ENCODE peak calls at places on chromosomes 7 and 10, in ten cellular contexts. U is GM23338, H is H1, Q is lung, C is mammary epithelial cell, N is mesendoderm, R is neuronal stem cell, G is MM.1S, M is HCT116, V is uterus. W is an unnamed sample. For H3K4me1, the result is how much of the 10 kb centered on the place peaks cover.

GRCh38 chr10:83122336-83122735 is 1017.0 kb upstream of the GHITM start:
- DNase-seq in U (no peak), H (no peak), Q (no peak), C (peak), N (no peak), R (no peak), G (no peak), M (no peak), V (no peak), W (no peak)

GRCh38 chr10:120586471-120586872 is 129.4 kb downstream of the PLPP4 start:
- DNase-seq in U (no peak), H (no peak), Q (no peak), C (peak), N (peak), R (no peak), G (no peak), M (no peak), V (no peak), W (no peak)

GRCh38 chr10:49679480-49679893 is at the start of gene C10orf53:
- DNase-seq in U (peak), H (peak), Q (no peak), C (peak), N (peak), R (peak), G (no peak), M (no peak), V (no peak), W (peak)

GRCh38 chr10:12081879-12082560 is 13.3 kb downstream of the DHTKD1 start:
- DNase-seq in U (no peak), H (no peak), Q (no peak), C (peak), N (no peak), R (no peak), G (no peak), M (no peak), V (no peak), W (no peak)

GRCh38 chr7:114026486-114027089 is 107.8 kb upstream of the PPP1R3A start:
- DNase-seq in U (peak), H (no peak), Q (no peak), C (peak), N (peak), R (peak), G (peak), M (peak), V (no peak), W (no peak)

GRCh38 chr10:30529373-30529998 is 95.5 kb downstream of the MAP3K8 start:
- DNase-seq in U (peak), H (no peak), Q (peak), C (no peak), N (no peak), R (no peak), G (peak), M (no peak), V (peak), W (peak)

GRCh38 chr10:100996678-100997363 is 2.8 kb upstream of the LZTS2 start:
- DNase-seq in U (peak), H (peak), Q (peak), C (peak), N (peak), R (peak), G (peak), M (no peak), V (no peak), W (peak)

GRCh38 chr10:132508497-132509443 is 28.8 kb upstream of the INPP5A start:
- DNase-seq in U (no peak), H (no peak), Q (no peak), C (no peak), N (no peak), R (no peak), G (no peak), M (no peak), V (peak), W (peak)

GRCh38 chr7:124723012-124723411 is 42.6 kb downstream of the GPR37 start:
- DNase-seq in U (no peak), H (no peak), Q (no peak), C (peak), N (peak), R (no peak), G (no peak), M (peak), V (no peak), W (no peak)

GRCh38 chr7:84191842-84192241 is 2.7 kb downstream of the SEMA3A start:
- DNase-seq in U (no peak), H (no peak), Q (no peak), C (no peak), N (no peak), R (no peak), G (no peak), M (no peak), V (no peak), W (no peak)

GRCh38 chr7:1410992-1411391 is 48.3 kb downstream of the MICALL2 start:
- DNase-seq in U (no peak), H (no peak), Q (no peak), C (no peak), N (no peak), R (no peak), G (no peak), M (no peak), V (no peak), W (no peak)

GRCh38 chr10:134205-134742 is 981 bp upstream of the ZMYND11 start:
- DNase-seq in U (peak), H (no peak), Q (no peak), C (peak), N (peak), R (peak), G (peak), M (no peak), V (no peak), W (no peak)

GRCh38 chr10:132238371-132239125 is 51.8 kb downstream of the DPYSL4 start:
- DNase-seq in U (no peak), H (no peak), Q (no peak), C (no peak), N (no peak), R (no peak), G (no peak), M (no peak), V (no peak), W (peak)

GRCh38 chr10:77405771-77406241 is 231.8 kb downstream of the KCNMA1 start:
- DNase-seq in U (peak), H (peak), Q (peak), C (peak), N (peak), R (peak), G (peak), M (peak), V (peak), W (peak)

GRCh38 chr10:97069576-97070362 is 116.0 kb downstream of the SLIT1 start:
- DNase-seq in U (no peak), H (no peak), Q (no peak), C (peak), N (peak), R (no peak), G (no peak), M (peak), V (no peak), W (no peak)

GRCh38 chr10:22316286-22317120 is at the start of gene COMMD3:
- DNase-seq in U (peak), H (peak), Q (peak), C (peak), N (peak), R (peak), G (peak), M (no peak), V (peak), W (peak)

GRCh38 chr7:93092757-93093370 is 24.9 kb downstream of the SAMD9 start:
- DNase-seq in U (peak), H (no peak), Q (no peak), C (peak), N (peak), R (no peak), G (peak), M (peak), V (no peak), W (no peak)

GRCh38 chr7:2024227-2024918 is 208.4 kb downstream of the MAD1L1 start:
- DNase-seq in U (no peak), H (no peak), Q (no peak), C (no peak), N (peak), R (no peak), G (peak), M (no peak), V (no peak), W (peak)

GRCh38 chr10:77542860-77543259 is 94.7 kb downstream of the KCNMA1 start:
- DNase-seq in U (no peak), H (no peak), Q (no peak), C (no peak), N (no peak), R (no peak), G (no peak), M (no peak), V (no peak), W (no peak)

GRCh38 chr7:12031186-12031585 is 179.9 kb upstream of the TMEM106B start:
- DNase-seq in U (no peak), H (no peak), Q (no peak), C (no peak), N (no peak), R (no peak), G (no peak), M (no peak), V (no peak), W (no peak)

GRCh38 chr10:131888186-131888604 is 12.6 kb upstream of the PPP2R2D start:
- DNase-seq in U (no peak), H (no peak), Q (no peak), C (peak), N (no peak), R (no peak), G (no peak), M (peak), V (no peak), W (no peak)

GRCh38 chr10:113022265-113022664 is 72.2 kb downstream of the TCF7L2 start:
- DNase-seq in U (no peak), H (no peak), Q (no peak), C (no peak), N (no peak), R (no peak), G (no peak), M (no peak), V (no peak), W (no peak)

DNA sequence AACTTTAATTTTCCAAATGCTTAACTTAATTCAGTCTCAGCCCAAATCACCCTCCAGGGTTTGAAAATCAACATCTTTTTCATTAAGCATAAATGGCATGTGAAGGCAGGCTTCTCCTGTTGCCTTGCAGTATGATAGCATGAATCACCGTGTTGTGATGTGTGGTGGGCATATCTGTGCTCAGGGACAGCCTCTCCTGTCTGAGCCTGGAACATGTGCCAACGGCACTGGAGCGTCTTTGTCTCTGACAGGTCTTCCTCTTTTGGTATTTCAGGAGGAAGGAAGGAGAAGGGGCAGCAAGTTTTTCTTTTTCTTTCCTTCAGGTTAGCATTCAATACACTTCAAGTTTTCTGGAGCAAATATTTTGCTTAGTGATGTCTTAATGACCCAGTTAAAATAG is 57.6 kb downstream of the LRGUK start:
- DNase-seq in U (no peak), H (no peak), Q (no peak), C (peak), N (no peak), R (no peak), G (no peak), M (no peak), V (no peak), W (no peak)
- H3K4me1 ChIP-seq in U (under half), H (under half), Q (under half), C (under half), N (under half), R (under half), G (under half), M (under half), V (under half), W (under half)

DNA sequence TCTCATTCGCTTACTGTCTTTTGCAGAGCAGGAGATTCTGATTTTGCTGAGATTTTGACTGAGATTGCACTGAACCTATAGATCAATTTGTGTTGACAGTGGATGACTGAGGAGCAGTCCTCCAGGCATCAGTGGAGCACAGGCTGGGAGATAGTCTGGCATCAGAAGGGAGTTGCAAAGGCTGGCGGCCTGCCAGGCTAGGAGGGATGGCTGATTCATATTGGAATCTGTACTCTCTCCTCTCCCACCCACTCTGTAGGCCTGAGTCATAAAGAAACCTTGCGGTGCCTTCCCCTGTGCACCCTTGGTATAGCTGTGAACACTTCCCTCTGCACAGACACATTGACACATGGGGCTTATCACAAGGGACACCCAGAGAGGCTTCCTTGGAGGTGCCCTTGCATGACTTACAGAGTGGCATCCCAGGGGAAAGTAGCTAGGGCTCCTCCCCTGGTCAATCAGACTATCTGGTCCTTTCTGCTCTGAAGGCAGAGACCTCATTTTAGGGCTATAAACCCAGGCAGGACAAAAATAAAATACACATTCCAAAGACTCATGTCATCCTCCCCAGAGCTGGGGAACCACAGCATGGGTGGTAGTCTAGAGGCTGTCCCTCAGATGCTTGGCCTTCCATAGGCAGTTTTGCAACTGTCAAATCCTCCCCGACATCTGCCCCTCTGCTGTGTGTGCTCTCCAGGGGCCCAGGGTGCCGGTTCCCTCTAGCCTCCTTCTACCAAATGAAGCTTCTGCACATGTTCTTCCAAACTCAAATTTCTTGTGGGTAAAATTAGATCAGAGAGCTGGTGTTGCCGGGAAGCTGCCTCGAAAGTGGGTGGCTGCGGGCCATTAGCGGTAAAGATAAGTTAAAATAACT is 37.4 kb upstream of the EEPD1 start:
- DNase-seq in U (no peak), H (no peak), Q (peak), C (peak), N (no peak), R (no peak), G (no peak), M (peak), V (peak), W (peak)
- H3K27ac ChIP-seq in U (no peak), H (no peak), Q (peak), C (peak), N (no peak), R (no peak), G (no peak), M (peak), V (peak), W (peak)

DNA sequence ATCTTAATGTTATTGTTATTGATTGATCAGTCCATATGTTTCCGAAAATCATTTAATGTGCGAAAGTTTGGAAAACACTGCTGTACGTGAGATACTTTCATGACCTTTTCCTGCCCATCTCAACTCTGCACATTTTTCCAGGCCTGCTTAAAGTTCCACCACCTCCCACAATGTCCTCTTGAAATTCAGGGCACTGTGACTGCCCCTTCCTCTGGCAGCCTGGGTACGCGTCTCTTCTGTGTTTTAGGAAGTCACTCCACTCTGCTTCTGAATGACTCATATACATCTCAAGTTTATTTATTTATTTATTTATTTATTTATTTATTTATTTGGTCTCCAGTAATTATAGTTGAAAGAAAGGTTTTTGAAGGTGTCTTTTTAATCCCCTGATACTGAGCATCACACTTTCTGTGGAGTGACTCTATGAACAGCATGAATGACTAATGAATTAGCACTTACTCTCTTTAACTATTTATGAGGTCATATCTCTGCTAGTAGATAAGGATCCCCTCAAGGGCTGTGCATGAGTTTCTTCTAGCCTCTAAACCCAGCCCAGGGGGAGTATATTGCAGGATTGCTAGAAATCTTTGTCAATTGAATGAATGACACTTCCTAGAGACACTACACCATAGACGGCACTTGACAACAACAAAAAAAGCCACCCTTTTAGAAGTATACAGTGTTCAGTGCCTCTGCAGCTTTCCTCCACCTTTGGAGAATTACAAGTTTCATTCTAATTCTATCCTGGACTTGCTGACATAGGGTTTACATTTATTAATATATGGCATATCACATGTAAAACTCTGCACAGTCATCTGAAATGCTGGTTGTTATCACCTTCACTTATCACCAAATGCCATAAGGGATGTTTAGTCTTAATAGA is 2.2 kb downstream of the MACC1 start:
- DNase-seq in U (no peak), H (no peak), Q (no peak), C (peak), N (peak), R (no peak), G (no peak), M (no peak), V (no peak), W (no peak)
- H3K4me3 ChIP-seq in U (no peak), H (no peak), Q (no peak), C (no peak), N (no peak), R (no peak), G (peak), M (no peak), V (no peak), W (no peak)

DNA sequence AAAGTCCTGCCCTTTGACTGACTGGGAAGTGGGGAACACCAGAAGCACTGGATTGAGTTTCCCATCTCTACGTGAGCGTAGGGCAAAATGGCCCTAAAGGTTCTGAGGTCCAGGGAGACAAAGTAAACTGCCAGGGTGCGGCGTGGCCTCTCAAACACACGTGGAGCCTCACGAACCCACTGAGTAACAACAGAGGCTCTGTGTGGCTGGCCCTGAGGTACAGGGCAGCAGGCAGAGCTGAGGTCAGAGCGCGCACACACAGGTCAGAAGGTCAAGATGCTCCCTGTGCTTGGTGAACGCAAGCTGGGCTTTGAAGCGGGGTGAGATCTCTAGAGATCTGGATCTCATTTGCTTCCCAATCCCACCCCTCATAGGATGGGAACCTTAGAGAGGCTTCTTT is 99.0 kb upstream of the ZMIZ1 start:
- DNase-seq in U (no peak), H (no peak), Q (no peak), C (no peak), N (no peak), R (no peak), G (no peak), M (no peak), V (no peak), W (no peak)
- H3K4me1 ChIP-seq in U (under half), H (under half), Q (under half), C (under half), N (under half), R (under half), G (under half), M (half or more), V (under half), W (under half)

DNA sequence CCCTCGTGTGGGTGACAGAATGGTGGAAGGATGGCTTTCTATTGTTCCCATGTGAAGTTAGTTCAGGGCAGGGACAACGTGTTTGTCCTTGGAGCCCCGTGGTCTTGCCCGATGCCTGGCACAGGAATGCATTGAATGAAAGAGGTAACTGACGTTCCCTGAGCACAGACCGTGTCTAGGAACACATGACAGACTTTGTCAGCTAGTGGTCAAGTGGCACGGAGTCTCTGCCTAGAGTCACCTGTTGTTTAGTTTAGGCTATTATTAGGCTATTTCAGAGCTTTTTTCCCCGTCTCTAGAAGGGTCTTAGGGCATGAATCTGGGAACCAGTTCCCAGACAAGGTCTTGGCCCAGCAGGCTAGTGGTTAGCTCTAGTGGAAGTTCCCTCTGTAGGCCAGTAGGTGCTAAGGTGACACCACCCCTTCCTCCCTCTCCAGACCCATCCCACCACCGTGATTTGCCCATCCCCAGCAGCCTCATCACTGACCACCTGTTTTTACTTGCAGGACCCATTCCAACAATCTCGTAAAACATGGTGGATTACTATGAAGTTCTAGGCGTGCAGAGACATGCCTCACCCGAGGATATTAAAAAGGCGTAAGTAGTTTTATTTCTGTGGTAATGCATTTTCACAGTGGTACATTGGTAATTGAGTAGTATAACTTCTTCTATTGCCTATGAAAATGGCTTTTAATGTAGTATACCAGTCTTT is 21.4 kb downstream of the DNAJB6 start:
- DNase-seq in U (no peak), H (no peak), Q (no peak), C (peak), N (no peak), R (no peak), G (no peak), M (no peak), V (no peak), W (no peak)
- H3K27ac ChIP-seq in U (peak), H (no peak), Q (peak), C (peak), N (no peak), R (no peak), G (no peak), M (no peak), V (no peak), W (peak)

DNA sequence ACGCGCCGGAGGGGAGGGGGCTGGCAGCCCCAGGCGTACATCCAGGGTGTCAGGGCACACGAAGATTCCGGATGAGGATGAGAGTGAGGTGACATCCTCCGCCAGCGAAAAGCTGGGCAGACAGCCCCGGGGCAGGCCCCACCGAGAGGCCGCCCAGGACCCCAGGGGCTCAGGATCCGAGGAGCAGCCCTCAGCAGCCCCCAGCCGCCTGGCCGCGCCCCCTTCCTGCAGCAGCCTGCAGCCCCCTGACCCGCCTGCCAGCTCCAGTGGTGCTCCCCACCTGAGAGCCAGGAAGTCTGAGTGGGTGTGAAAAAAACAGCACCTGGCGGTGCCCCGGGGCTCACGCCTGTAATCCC is 3.2 kb downstream of the GJD4 start:
- DNase-seq in U (peak), H (no peak), Q (no peak), C (no peak), N (no peak), R (no peak), G (no peak), M (no peak), V (no peak), W (peak)
- H3K4me3 ChIP-seq in U (peak), H (no peak), Q (no peak), C (peak), N (no peak), R (no peak), G (no peak), M (no peak), V (no peak), W (peak)

W was measured in right cardiac atrium.